ENCODE peak calls at places on chromosome 6, in eight cellular contexts. One of them, this sample, is unnamed.

GRCh38 chr6:105345506-105345905 is 57.4 kb downstream of the PREP start:
- DNase-seq in AG04450: no peak
- DNase-seq in mucosa of gallbladder: no peak
- DNase-seq in NAMALWA: no peak
- DNase-seq in 8988T: no peak
- DNase-seq in activated CD4-positive, alpha-beta T cell treated with anti-CD3 and anti-CD28 coated beads, Interleukin-2, amount 10 ng/mL, durations not matched to agents 7 days and 5 days: no peak
- DNase-seq in stimulated activated CD4-positive, alpha-beta T cell treated with anti-CD3 and anti-CD28 coated beads, Interleukin-12 subunit alpha, Interleukin-12 subunit beta, amount 100 ng/mL, for 4 hours: no peak
- DNase-seq in EL: no peak
- DNase-seq in this sample: no peak

GRCh38 chr6:107064579-107065065 is 36.6 kb downstream of the MTRES1 start:
- DNase-seq in AG04450: peak
- DNase-seq in mucosa of gallbladder: peak
- DNase-seq in NAMALWA: no peak
- DNase-seq in 8988T: no peak
- DNase-seq in activated CD4-positive, alpha-beta T cell treated with anti-CD3 and anti-CD28 coated beads, Interleukin-2, amount 10 ng/mL, durations not matched to agents 7 days and 5 days: peak
- DNase-seq in stimulated activated CD4-positive, alpha-beta T cell treated with anti-CD3 and anti-CD28 coated beads, Interleukin-12 subunit alpha, Interleukin-12 subunit beta, amount 100 ng/mL, for 4 hours: no peak
- DNase-seq in EL: peak
- DNase-seq in this sample: no peak

GRCh38 chr6:134464690-134465411 is 146.9 kb upstream of the SGK1 start:
- DNase-seq in AG04450: peak
- DNase-seq in mucosa of gallbladder: no peak
- DNase-seq in NAMALWA: no peak
- DNase-seq in 8988T: no peak
- DNase-seq in activated CD4-positive, alpha-beta T cell treated with anti-CD3 and anti-CD28 coated beads, Interleukin-2, amount 10 ng/mL, durations not matched to agents 7 days and 5 days: no peak
- DNase-seq in stimulated activated CD4-positive, alpha-beta T cell treated with anti-CD3 and anti-CD28 coated beads, Interleukin-12 subunit alpha, Interleukin-12 subunit beta, amount 100 ng/mL, for 4 hours: no peak
- DNase-seq in EL: peak
- DNase-seq in this sample: no peak

GRCh38 chr6:1481326-1481725 is 92.0 kb downstream of the FOXF2 start:
- DNase-seq in AG04450: peak
- DNase-seq in mucosa of gallbladder: no peak
- DNase-seq in NAMALWA: no peak
- DNase-seq in 8988T: peak
- DNase-seq in activated CD4-positive, alpha-beta T cell treated with anti-CD3 and anti-CD28 coated beads, Interleukin-2, amount 10 ng/mL, durations not matched to agents 7 days and 5 days: no peak
- DNase-seq in stimulated activated CD4-positive, alpha-beta T cell treated with anti-CD3 and anti-CD28 coated beads, Interleukin-12 subunit alpha, Interleukin-12 subunit beta, amount 100 ng/mL, for 4 hours: no peak
- DNase-seq in EL: peak
- DNase-seq in this sample: no peak

GRCh38 chr6:21367649-21368154 is 225.8 kb upstream of the SOX4 start:
- DNase-seq in AG04450: no peak
- DNase-seq in mucosa of gallbladder: no peak
- DNase-seq in NAMALWA: no peak
- DNase-seq in 8988T: no peak
- DNase-seq in activated CD4-positive, alpha-beta T cell treated with anti-CD3 and anti-CD28 coated beads, Interleukin-2, amount 10 ng/mL, durations not matched to agents 7 days and 5 days: no peak
- DNase-seq in stimulated activated CD4-positive, alpha-beta T cell treated with anti-CD3 and anti-CD28 coated beads, Interleukin-12 subunit alpha, Interleukin-12 subunit beta, amount 100 ng/mL, for 4 hours: no peak
- DNase-seq in EL: no peak
- DNase-seq in this sample: no peak

GRCh38 chr6:105592329-105592728 is 189.4 kb upstream of the PREP start:
- DNase-seq in AG04450: peak
- DNase-seq in mucosa of gallbladder: no peak
- DNase-seq in NAMALWA: no peak
- DNase-seq in 8988T: no peak
- DNase-seq in activated CD4-positive, alpha-beta T cell treated with anti-CD3 and anti-CD28 coated beads, Interleukin-2, amount 10 ng/mL, durations not matched to agents 7 days and 5 days: no peak
- DNase-seq in stimulated activated CD4-positive, alpha-beta T cell treated with anti-CD3 and anti-CD28 coated beads, Interleukin-12 subunit alpha, Interleukin-12 subunit beta, amount 100 ng/mL, for 4 hours: no peak
- DNase-seq in EL: peak
- DNase-seq in this sample: no peak

GRCh38 chr6:91387290-91388062 is 800.6 kb upstream of the MAP3K7 start:
- DNase-seq in AG04450: no peak
- DNase-seq in mucosa of gallbladder: no peak
- DNase-seq in NAMALWA: no peak
- DNase-seq in 8988T: no peak
- DNase-seq in activated CD4-positive, alpha-beta T cell treated with anti-CD3 and anti-CD28 coated beads, Interleukin-2, amount 10 ng/mL, durations not matched to agents 7 days and 5 days: no peak
- DNase-seq in stimulated activated CD4-positive, alpha-beta T cell treated with anti-CD3 and anti-CD28 coated beads, Interleukin-12 subunit alpha, Interleukin-12 subunit beta, amount 100 ng/mL, for 4 hours: no peak
- DNase-seq in EL: no peak
- DNase-seq in this sample: no peak

GRCh38 chr6:63923139-63923739 is 287.6 kb downstream of the PHF3 start:
- DNase-seq in AG04450: peak
- DNase-seq in mucosa of gallbladder: no peak
- DNase-seq in NAMALWA: peak
- DNase-seq in 8988T: no peak
- DNase-seq in activated CD4-positive, alpha-beta T cell treated with anti-CD3 and anti-CD28 coated beads, Interleukin-2, amount 10 ng/mL, durations not matched to agents 7 days and 5 days: no peak
- DNase-seq in stimulated activated CD4-positive, alpha-beta T cell treated with anti-CD3 and anti-CD28 coated beads, Interleukin-12 subunit alpha, Interleukin-12 subunit beta, amount 100 ng/mL, for 4 hours: no peak
- DNase-seq in EL: peak
- DNase-seq in this sample: no peak

GRCh38 chr6:16511048-16511660 is 250.1 kb downstream of the ATXN1 start:
- DNase-seq in AG04450: no peak
- DNase-seq in mucosa of gallbladder: no peak
- DNase-seq in NAMALWA: peak
- DNase-seq in 8988T: no peak
- DNase-seq in activated CD4-positive, alpha-beta T cell treated with anti-CD3 and anti-CD28 coated beads, Interleukin-2, amount 10 ng/mL, durations not matched to agents 7 days and 5 days: no peak
- DNase-seq in stimulated activated CD4-positive, alpha-beta T cell treated with anti-CD3 and anti-CD28 coated beads, Interleukin-12 subunit alpha, Interleukin-12 subunit beta, amount 100 ng/mL, for 4 hours: no peak
- DNase-seq in EL: peak
- DNase-seq in this sample: no peak

GRCh38 chr6:143545976-143546547 is 34.5 kb upstream of the FUCA2 start:
- DNase-seq in AG04450: no peak
- DNase-seq in mucosa of gallbladder: no peak
- DNase-seq in NAMALWA: no peak
- DNase-seq in 8988T: no peak
- DNase-seq in activated CD4-positive, alpha-beta T cell treated with anti-CD3 and anti-CD28 coated beads, Interleukin-2, amount 10 ng/mL, durations not matched to agents 7 days and 5 days: no peak
- DNase-seq in stimulated activated CD4-positive, alpha-beta T cell treated with anti-CD3 and anti-CD28 coated beads, Interleukin-12 subunit alpha, Interleukin-12 subunit beta, amount 100 ng/mL, for 4 hours: no peak
- DNase-seq in EL: peak
- DNase-seq in this sample: no peak